ENCODE peak calls at places on chromosomes 1 and 21, in eight cellular contexts. G is left ventricle myocardium superior; F is T-helper 9 cell; H is BJ; Y is glutamatergic neuron; E is GM03348; M is stimulated activated CD4-positive, alpha-beta T cell treated with anti-CD3 and anti-CD28 coated beads, Interleukin-2, amount 100 ng/mL, for 4 hours; T is activated CD8-positive, alpha-beta memory T cell treated with anti-CD3 and anti-CD28 coated beads, Interleukin-2, amount 50 U/mL, for 48 hours. X is an unnamed sample.

GRCh38 chr1:46622341-46622740 is 5.7 kb upstream of the MOB3C start:
- DNase-seq in G (no peak), F (no peak), H (no peak), Y (no peak), E (peak; percentile 63), M (no peak), T (no peak), X (peak; percentile 27)

GRCh38 chr21:41086551-41086950 is 81.4 kb upstream of the BACE2 start:
- DNase-seq in G (no peak), F (no peak), H (no peak), Y (no peak), E (no peak), M (no peak), T (no peak), X (no peak)

GRCh38 chr1:94648225-94649007 is 106.9 kb upstream of the F3 start:
- DNase-seq in G (peak; percentile 58), F (no peak), H (peak; percentile 98), Y (no peak), E (peak; percentile 88), M (no peak), T (no peak), X (no peak)

GRCh38 chr1:231866392-231867331 is 240.1 kb downstream of the DISC1 start:
- DNase-seq in G (peak; percentile 61), F (peak; percentile 54), H (no peak), Y (peak; percentile 73), E (peak; percentile 69), M (peak; percentile 22), T (peak; percentile 78), X (peak; percentile 64)

GRCh38 chr1:45954401-45954847 is 151.0 kb downstream of the MAST2 start:
- DNase-seq in G (no peak), F (no peak), H (peak; percentile 38), Y (no peak), E (peak; percentile 61), M (no peak), T (no peak), X (no peak)

GRCh38 chr1:201911827-201912571 is 23.3 kb downstream of the SHISA4 start:
- DNase-seq in G (no peak), F (no peak), H (no peak), Y (no peak), E (no peak), M (no peak), T (no peak), X (no peak)

GRCh38 chr1:37741130-37741529 is 23.8 kb downstream of the EPHA10 start:
- DNase-seq in G (no peak), F (no peak), H (no peak), Y (no peak), E (no peak), M (no peak), T (no peak), X (no peak)

GRCh38 chr1:158398818-158399502 is at the start of gene OR10T2:
- DNase-seq in G (no peak), F (no peak), H (no peak), Y (no peak), E (no peak), M (no peak), T (no peak), X (no peak)

GRCh38 chr1:169043823-169044222 is 62.7 kb upstream of the ATP1B1 start:
- DNase-seq in G (no peak), F (no peak), H (no peak), Y (no peak), E (no peak), M (no peak), T (no peak), X (peak; percentile 3)

GRCh38 chr1:11525151-11525505 is 46.2 kb downstream of the DISP3 start:
- DNase-seq in G (no peak), F (no peak), H (no peak), Y (no peak), E (no peak), M (no peak), T (no peak), X (no peak)

GRCh38 chr1:218501073-218501612 is 156.0 kb downstream of the TGFB2 start:
- DNase-seq in G (no peak), F (no peak), H (no peak), Y (no peak), E (no peak), M (no peak), T (no peak), X (no peak)

GRCh38 chr1:161226320-161226711 is 456 bp downstream of the TOMM40L start:
- DNase-seq in G (no peak), F (no peak), H (no peak), Y (no peak), E (peak; percentile 18), M (no peak), T (no peak), X (peak; percentile 57)

GRCh38 chr1:205998457-205999241 is 4.5 kb downstream of the RAB7B start:
- DNase-seq in G (peak; percentile 56), F (no peak), H (no peak), Y (no peak), E (no peak), M (no peak), T (peak; percentile 30), X (no peak)

GRCh38 chr1:242211254-242212022 is 212.5 kb upstream of the MAP1LC3C start:
- DNase-seq in G (no peak), F (no peak), H (no peak), Y (no peak), E (no peak), M (no peak), T (no peak), X (no peak)

GRCh38 chr1:98333936-98334335 is 327.6 kb upstream of the SNX7 start:
- DNase-seq in G (no peak), F (no peak), H (no peak), Y (no peak), E (no peak), M (no peak), T (no peak), X (no peak)

GRCh38 chr21:32772281-32773047 is 909 bp upstream of the PAXBP1 start:
- DNase-seq in G (no peak), F (peak; percentile 14), H (no peak), Y (no peak), E (peak; percentile 36), M (peak; percentile 73), T (peak; percentile 74), X (no peak)

GRCh38 chr1:17498214-17498613 is 41.3 kb upstream of the ARHGEF10L start:
- DNase-seq in G (no peak), F (no peak), H (no peak), Y (no peak), E (no peak), M (no peak), T (no peak), X (no peak)